ENCODE peak calls at places on chromosome 21, in five cellular contexts. S is CD8-positive, alpha-beta memory T cell; F is SK-N-SH; H is prostate gland; L is CD8-positive, alpha-beta T cell. D is an unnamed sample.

GRCh38 chr21:28540514-28540913 is 452.2 kb downstream of the LTN1 start:
- DNase-seq in H (no peak), F (no peak), S (no peak), L (no peak), D (no peak)

GRCh38 chr21:14533555-14534400 is 12.3 kb downstream of the SAMSN1 start:
- DNase-seq in H (no peak), L (no peak), S (peak; percentile 23), F (no peak), D (no peak)

GRCh38 chr21:44706706-44707615 is 4.4 kb downstream of the TSPEAR start:
- DNase-seq in L (peak; percentile 5), H (no peak), F (peak; percentile 21), S (no peak), D (peak; percentile 46)

GRCh38 chr21:46227811-46228344 is 696 bp downstream of the LSS start:
- DNase-seq in S (peak; percentile 23), F (no peak), H (no peak), L (no peak), D (no peak)

GRCh38 chr21:46119565-46120271 is 21.8 kb downstream of the COL6A2 start:
- DNase-seq in L (no peak), S (no peak), H (no peak), F (peak; percentile 27), D (peak; percentile 58)

GRCh38 chr21:32921632-32922230 is 104.0 kb upstream of the OLIG2 start:
- DNase-seq in L (peak; percentile 43), H (no peak), S (peak; percentile 10), F (no peak), D (no peak)

GRCh38 chr21:31235671-31236450 is 108.2 kb downstream of the TIAM1 start:
- DNase-seq in F (no peak), H (no peak), S (no peak), L (no peak), D (no peak)

GRCh38 chr21:34202553-34203332 is 129.4 kb downstream of the MRPS6 start:
- DNase-seq in F (peak; percentile 55), H (no peak), L (no peak), S (no peak), D (peak; percentile 84)

GRCh38 chr21:35203093-35204021 is 154.3 kb upstream of the RUNX1 start:
- DNase-seq in L (no peak), S (no peak), H (no peak), F (no peak), D (no peak)

GRCh38 chr21:26835714-26836265 is 9.4 kb downstream of the ADAMTS1 start:
- DNase-seq in S (no peak), F (no peak), L (no peak), H (no peak), D (no peak)

GRCh38 chr21:32456497-32456918 is 44.0 kb downstream of the EVA1C start:
- DNase-seq in H (peak; percentile 24), F (no peak), S (no peak), L (no peak), D (no peak)

GRCh38 chr21:17802568-17802967 is 16.6 kb downstream of the C21orf91 start:
- DNase-seq in H (no peak), F (no peak), S (no peak), L (no peak), D (no peak)

GRCh38 chr21:34890724-34891609 is 158.1 kb downstream of the RUNX1 start:
- DNase-seq in L (no peak), F (peak; percentile 20), H (no peak), S (no peak), D (peak; percentile 68)

GRCh38 chr21:15564907-15565306 is 164.9 kb upstream of the USP25 start:
- DNase-seq in F (no peak), L (no peak), H (no peak), S (no peak), D (no peak)

GRCh38 chr21:45431781-45432572 is 27.0 kb downstream of the COL18A1 start:
- DNase-seq in H (no peak), F (no peak), L (no peak), S (no peak), D (no peak)

GRCh38 chr21:35088235-35088865 is 39.2 kb upstream of the RUNX1 start:
- DNase-seq in F (no peak), H (no peak), L (no peak), S (no peak), D (no peak)

GRCh38 chr21:30227633-30228404 is 11.9 kb upstream of the CLDN8 start:
- DNase-seq in S (no peak), F (no peak), L (no peak), H (peak; percentile 93), D (no peak)

GRCh38 chr21:25963186-25963585 is 207.4 kb downstream of the APP start:
- DNase-seq in H (peak; percentile 31), L (no peak), F (no peak), S (no peak), D (no peak)

GRCh38 chr21:44517175-44517899 is 22.7 kb downstream of the KRTAP10-1 start:
- DNase-seq in H (no peak), F (peak; percentile 98), L (no peak), S (no peak), D (no peak)

GRCh38 chr21:32411366-32412161 is 942 bp upstream of the EVA1C start:
- DNase-seq in L (peak; percentile 67), S (peak; percentile 49), F (peak; percentile 60), H (peak; percentile 93), D (peak; percentile 97)

GRCh38 chr21:21029159-21029558 is 30.9 kb downstream of the NCAM2 start:
- DNase-seq in F (no peak), H (no peak), L (no peak), S (no peak), D (no peak)

GRCh38 chr21:43919283-43919682 is 54.3 kb downstream of the AGPAT3 start:
- DNase-seq in L (no peak), F (no peak), S (no peak), H (no peak), D (no peak)

GRCh38 chr21:41370840-41371697 is 9.2 kb downstream of the MX2 start:
- DNase-seq in S (no peak), F (no peak), H (no peak), L (no peak), D (no peak)

GRCh38 chr21:43978060-43978459 is 34.0 kb upstream of the TRAPPC10 start:
- DNase-seq in L (no peak), F (no peak), S (no peak), H (no peak), D (no peak)

GRCh38 chr21:34073032-34073748 is at the start of the genes MRPS6 and SLC5A3:
- DNase-seq in F (peak; percentile 94), H (peak; percentile 79), L (peak; percentile 74), S (peak; percentile 74), D (peak; percentile 94)

GRCh38 chr21:42455754-42456440 is 40.1 kb downstream of the RSPH1 start:
- DNase-seq in L (no peak), F (no peak), S (no peak), H (no peak), D (no peak)

GRCh38 chr21:42454221-42454570 is 41.8 kb downstream of the RSPH1 start:
- DNase-seq in H (no peak), F (no peak), L (no peak), S (no peak), D (no peak)

GRCh38 chr21:42455196-42455595 is 40.8 kb downstream of the RSPH1 start:
- DNase-seq in S (no peak), F (no peak), L (no peak), H (no peak), D (no peak)

GRCh38 chr21:42453301-42454220 is 42.5 kb downstream of the RSPH1 start:
- DNase-seq in L (no peak), S (no peak), H (no peak), F (no peak), D (peak; percentile 54)

DNA sequence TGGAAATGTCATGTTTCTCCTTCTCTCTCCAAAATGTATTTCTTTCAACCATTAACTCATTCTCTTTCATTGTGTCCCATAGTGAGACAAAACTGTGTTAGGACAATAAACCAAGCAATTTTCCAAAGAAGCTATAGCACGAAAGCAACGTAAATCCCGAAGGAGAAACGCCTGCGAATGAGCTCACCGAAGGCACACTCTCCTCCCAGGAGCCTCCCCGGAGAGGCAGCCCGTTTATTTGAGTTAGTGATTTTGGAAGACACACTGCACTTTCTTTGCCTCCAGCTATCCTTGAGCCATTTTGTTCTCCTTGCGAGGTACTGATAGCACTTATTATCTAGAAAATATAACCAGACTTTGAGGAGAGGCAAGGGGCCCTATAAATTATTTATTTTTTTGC is 41.2 kb downstream of the RSPH1 start:
- DNase-seq in H (no peak), F (no peak), S (no peak), L (no peak), D (no peak)
- H3K4me1 ChIP-seq in H (no peaks in the 10 kb centered on the region), F (no peaks in the 10 kb centered on the region), S (peaks cover 29% of the 10 kb centered on the region), L (peaks cover 19% of the 10 kb centered on the region), D (no peaks in the 10 kb centered on the region)

DNA sequence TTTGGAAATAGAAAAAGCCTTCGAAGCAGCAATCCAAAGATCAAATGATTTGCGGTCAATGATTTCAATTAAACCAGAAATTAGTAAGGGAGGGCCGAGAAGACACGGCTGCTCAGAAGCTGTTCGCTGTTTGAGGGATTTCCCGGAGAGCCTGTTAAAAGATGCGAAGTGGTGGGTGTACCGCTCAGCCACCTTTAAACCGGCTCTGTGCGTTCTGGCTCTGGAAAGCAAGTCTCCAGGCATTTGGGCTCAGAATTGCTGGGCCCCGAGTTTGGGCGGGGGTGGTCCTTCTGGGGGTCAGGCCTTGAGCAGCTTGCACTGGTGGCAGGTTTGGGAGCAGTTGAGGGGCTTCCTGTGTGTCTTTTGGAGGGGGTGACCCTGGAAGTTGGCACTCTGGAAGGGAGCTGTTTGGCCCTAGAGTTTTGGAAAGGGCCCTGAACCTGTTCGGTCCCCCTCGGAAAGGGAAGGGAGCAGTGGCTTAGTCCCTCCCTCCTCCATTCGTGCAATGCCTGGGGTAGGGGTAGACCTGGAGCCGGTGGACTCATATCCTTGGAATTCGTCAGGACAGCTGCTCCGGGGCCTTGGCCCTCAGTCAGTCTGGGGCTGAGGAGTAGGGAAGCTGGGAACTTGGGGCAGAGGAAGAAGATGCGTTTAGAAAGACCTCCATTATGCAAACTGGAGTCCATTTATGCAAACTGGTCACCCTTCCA is 3.2 kb downstream of the SIM2 start:
- DNase-seq in H (no peak), L (no peak), S (no peak), F (no peak), D (no peak)
- H3K4me1 ChIP-seq in H (peaks cover 11% of the 10 kb centered on the region), L (peaks cover 61% of the 10 kb centered on the region), S (peaks cover 21% of the 10 kb centered on the region), F (peaks cover 6% of the 10 kb centered on the region), D (no peaks in the 10 kb centered on the region)

GRCh38 chr21:16773206-16773605 is 739.6 kb upstream of the CXADR start:
- DNase-seq in L (no peak), H (no peak), S (no peak), F (no peak), D (no peak)
- H3K4me1 ChIP-seq in L (no peaks in the 10 kb centered on the region), H (peaks cover 4% of the 10 kb centered on the region), S (no peaks in the 10 kb centered on the region), F (no peaks in the 10 kb centered on the region), D (no peaks in the 10 kb centered on the region)

GRCh38 chr21:38282921-38283320 is 26.1 kb downstream of the KCNJ15 start:
- DNase-seq in F (no peak), L (no peak), S (no peak), H (no peak), D (no peak)
- H3K4me1 ChIP-seq in F (peaks cover 4% of the 10 kb centered on the region), L (no peaks in the 10 kb centered on the region), S (no peaks in the 10 kb centered on the region), H (no peaks in the 10 kb centered on the region), D (no peaks in the 10 kb centered on the region)